ENCODE peak calls at places on chromosomes 1 and 21, in four cellular contexts. One of them, this sample, is unnamed.

GRCh38 chr1:113940365-113941244 is 11.5 kb downstream of the HIPK1 start:
- DNase-seq in A549: no peak
- DNase-seq in HFF-Myc: no peak
- DNase-seq in progenitor cell of endocrine pancreas: no peak
- DNase-seq in this sample: no peak

GRCh38 chr1:15765495-15766194 is 7.0 kb downstream of the FBLIM1 start:
- DNase-seq in HFF-Myc: no peak
- DNase-seq in progenitor cell of endocrine pancreas: no peak
- DNase-seq in A549: no peak
- DNase-seq in this sample: no peak

GRCh38 chr1:49630156-49630555 is 393.6 kb downstream of the AGBL4 start:
- DNase-seq in A549: no peak
- DNase-seq in HFF-Myc: no peak
- DNase-seq in progenitor cell of endocrine pancreas: no peak
- DNase-seq in this sample: no peak

GRCh38 chr1:35533596-35533995 is 23.6 kb downstream of the KIAA0319L start:
- DNase-seq in progenitor cell of endocrine pancreas: no peak
- DNase-seq in HFF-Myc: no peak
- DNase-seq in A549: no peak
- DNase-seq in this sample: no peak

GRCh38 chr1:153796786-153797659 is 21.8 kb downstream of the SLC27A3 start:
- DNase-seq in A549: peak; percentile 86
- DNase-seq in HFF-Myc: no peak
- DNase-seq in progenitor cell of endocrine pancreas: peak; percentile 66
- DNase-seq in this sample: peak; percentile 76

GRCh38 chr1:219790834-219791615 is 137.3 kb downstream of the SLC30A10 start:
- DNase-seq in A549: no peak
- DNase-seq in progenitor cell of endocrine pancreas: no peak
- DNase-seq in HFF-Myc: no peak
- DNase-seq in this sample: no peak

GRCh38 chr1:72516264-72516663 is 233.9 kb upstream of the NEGR1 start:
- DNase-seq in HFF-Myc: no peak
- DNase-seq in A549: no peak
- DNase-seq in progenitor cell of endocrine pancreas: no peak
- DNase-seq in this sample: no peak

GRCh38 chr1:52404975-52405338 is 555 bp downstream of the PRPF38A start:
- DNase-seq in HFF-Myc: no peak
- DNase-seq in progenitor cell of endocrine pancreas: no peak
- DNase-seq in A549: no peak
- DNase-seq in this sample: no peak

GRCh38 chr21:33836408-33836807 is 79.2 kb downstream of the ATP5PO start:
- DNase-seq in progenitor cell of endocrine pancreas: no peak
- DNase-seq in A549: no peak
- DNase-seq in HFF-Myc: no peak
- DNase-seq in this sample: no peak

GRCh38 chr1:57761628-57762027 is 337.8 kb upstream of the DAB1 start:
- DNase-seq in progenitor cell of endocrine pancreas: no peak
- DNase-seq in A549: no peak
- DNase-seq in HFF-Myc: no peak
- DNase-seq in this sample: no peak

GRCh38 chr1:26161408-26162219 is 2.7 kb downstream of the FAM110D start:
- DNase-seq in progenitor cell of endocrine pancreas: peak; percentile 50
- DNase-seq in HFF-Myc: no peak
- DNase-seq in A549: peak; percentile 26
- DNase-seq in this sample: peak; percentile 44

GRCh38 chr1:234607091-234608025 is 2.6 kb downstream of the IRF2BP2 start:
- DNase-seq in A549: no peak
- DNase-seq in progenitor cell of endocrine pancreas: no peak
- DNase-seq in HFF-Myc: no peak
- DNase-seq in this sample: peak; percentile 31

GRCh38 chr1:82446955-82447354 is 646.2 kb downstream of the ADGRL2 start:
- DNase-seq in A549: no peak
- DNase-seq in progenitor cell of endocrine pancreas: no peak
- DNase-seq in HFF-Myc: no peak
- DNase-seq in this sample: no peak

GRCh38 chr1:192559115-192560006 is 16.2 kb upstream of the RGS1 start:
- DNase-seq in A549: no peak
- DNase-seq in HFF-Myc: peak; percentile 97
- DNase-seq in progenitor cell of endocrine pancreas: no peak
- DNase-seq in this sample: no peak

GRCh38 chr1:27602510-27603319 is 1.2 kb downstream of the AHDC1 start:
- DNase-seq in progenitor cell of endocrine pancreas: peak; percentile 33
- DNase-seq in A549: peak; percentile 25
- DNase-seq in HFF-Myc: no peak
- DNase-seq in this sample: peak; percentile 55

GRCh38 chr1:179094826-179095225 is 13.0 kb downstream of the TOR3A start:
- DNase-seq in progenitor cell of endocrine pancreas: no peak
- DNase-seq in A549: no peak
- DNase-seq in HFF-Myc: no peak
- DNase-seq in this sample: no peak

GRCh38 chr1:84581648-84582047 is 7.4 kb upstream of the CTBS start:
- DNase-seq in HFF-Myc: no peak
- DNase-seq in A549: no peak
- DNase-seq in progenitor cell of endocrine pancreas: no peak
- DNase-seq in this sample: no peak

GRCh38 chr21:42496839-42497202 is 797 bp upstream of the RSPH1 start:
- DNase-seq in progenitor cell of endocrine pancreas: no peak
- DNase-seq in HFF-Myc: no peak
- DNase-seq in A549: no peak
- DNase-seq in this sample: no peak

GRCh38 chr1:92087542-92087941 is 7.4 kb downstream of the BTBD8 start:
- DNase-seq in HFF-Myc: no peak
- DNase-seq in A549: no peak
- DNase-seq in progenitor cell of endocrine pancreas: no peak
- DNase-seq in this sample: no peak

GRCh38 chr1:94970783-94971182 is 43.9 kb upstream of the CNN3 start:
- DNase-seq in A549: no peak
- DNase-seq in HFF-Myc: no peak
- DNase-seq in progenitor cell of endocrine pancreas: no peak
- DNase-seq in this sample: no peak

GRCh38 chr1:245771521-245772281 is 616.9 kb downstream of the KIF26B start:
- DNase-seq in progenitor cell of endocrine pancreas: no peak
- DNase-seq in A549: no peak
- DNase-seq in HFF-Myc: peak; percentile 56
- DNase-seq in this sample: no peak

GRCh38 chr21:35479529-35479928 is 430.4 kb upstream of the RUNX1 start:
- DNase-seq in progenitor cell of endocrine pancreas: no peak
- DNase-seq in A549: no peak
- DNase-seq in HFF-Myc: no peak
- DNase-seq in this sample: no peak

GRCh38 chr1:199272690-199273089 is 633.9 kb downstream of the PTPRC start:
- DNase-seq in A549: peak; percentile 12
- DNase-seq in HFF-Myc: peak; percentile 59
- DNase-seq in progenitor cell of endocrine pancreas: no peak
- DNase-seq in this sample: no peak

GRCh38 chr1:22418852-22419480 is 32.7 kb upstream of the ZBTB40 start:
- DNase-seq in A549: no peak
- DNase-seq in HFF-Myc: no peak
- DNase-seq in progenitor cell of endocrine pancreas: no peak
- DNase-seq in this sample: no peak

GRCh38 chr1:20484526-20485462 is 1.2 kb downstream of the CAMK2N1 start:
- DNase-seq in progenitor cell of endocrine pancreas: peak; percentile 27
- DNase-seq in A549: no peak
- DNase-seq in HFF-Myc: no peak
- DNase-seq in this sample: peak; percentile 23

GRCh38 chr1:94398356-94398755 is 19.8 kb upstream of the ABCD3 start:
- DNase-seq in HFF-Myc: no peak
- DNase-seq in progenitor cell of endocrine pancreas: no peak
- DNase-seq in A549: no peak
- DNase-seq in this sample: no peak

GRCh38 chr1:84407524-84408318 is 9.4 kb downstream of the DNASE2B start:
- DNase-seq in progenitor cell of endocrine pancreas: no peak
- DNase-seq in A549: no peak
- DNase-seq in HFF-Myc: no peak
- DNase-seq in this sample: no peak

GRCh38 chr1:8848663-8849386 is 29.7 kb downstream of the ENO1 start:
- DNase-seq in A549: peak; percentile 66
- DNase-seq in HFF-Myc: peak; percentile 63
- DNase-seq in progenitor cell of endocrine pancreas: peak; percentile 81
- DNase-seq in this sample: peak; percentile 94

GRCh38 chr1:185650602-185651230 is 83.5 kb upstream of the HMCN1 start:
- DNase-seq in HFF-Myc: no peak
- DNase-seq in progenitor cell of endocrine pancreas: no peak
- DNase-seq in A549: no peak
- DNase-seq in this sample: no peak

GRCh38 chr1:30639881-30640452 is 83.4 kb downstream of the MATN1 start:
- DNase-seq in A549: no peak
- DNase-seq in progenitor cell of endocrine pancreas: no peak
- DNase-seq in HFF-Myc: no peak
- DNase-seq in this sample: no peak

GRCh38 chr1:75797273-75797588 is 549 bp downstream of the MSH4 start:
- DNase-seq in A549: no peak
- DNase-seq in progenitor cell of endocrine pancreas: no peak
- DNase-seq in HFF-Myc: no peak
- DNase-seq in this sample: no peak

GRCh38 chr21:20010691-20011200 is 987.5 kb upstream of the NCAM2 start:
- DNase-seq in progenitor cell of endocrine pancreas: no peak
- DNase-seq in HFF-Myc: no peak
- DNase-seq in A549: no peak
- DNase-seq in this sample: no peak

GRCh38 chr1:20829531-20829930 is 42.4 kb upstream of the HP1BP3 start:
- DNase-seq in HFF-Myc: no peak
- DNase-seq in A549: no peak
- DNase-seq in progenitor cell of endocrine pancreas: no peak
- DNase-seq in this sample: no peak

GRCh38 chr21:32182449-32182848 is 96.4 kb downstream of the MIS18A start:
- DNase-seq in HFF-Myc: no peak
- DNase-seq in A549: no peak
- DNase-seq in progenitor cell of endocrine pancreas: no peak
- DNase-seq in this sample: no peak

GRCh38 chr1:118988186-118989005 is at the start of gene TBX15:
- DNase-seq in progenitor cell of endocrine pancreas: no peak
- DNase-seq in HFF-Myc: no peak
- DNase-seq in A549: no peak
- DNase-seq in this sample: peak; percentile 50

GRCh38 chr1:226046240-226046639 is 16.3 kb upstream of the H3-3A start:
- DNase-seq in progenitor cell of endocrine pancreas: no peak
- DNase-seq in HFF-Myc: no peak
- DNase-seq in A549: no peak
- DNase-seq in this sample: no peak

GRCh38 chr21:35071347-35071746 is 22.2 kb upstream of the RUNX1 start:
- DNase-seq in progenitor cell of endocrine pancreas: no peak
- DNase-seq in HFF-Myc: no peak
- DNase-seq in A549: no peak
- DNase-seq in this sample: no peak

GRCh38 chr1:50747394-50747793 is 212.7 kb downstream of the FAF1 start:
- DNase-seq in A549: no peak
- DNase-seq in progenitor cell of endocrine pancreas: no peak
- DNase-seq in HFF-Myc: no peak
- DNase-seq in this sample: no peak

DNA sequence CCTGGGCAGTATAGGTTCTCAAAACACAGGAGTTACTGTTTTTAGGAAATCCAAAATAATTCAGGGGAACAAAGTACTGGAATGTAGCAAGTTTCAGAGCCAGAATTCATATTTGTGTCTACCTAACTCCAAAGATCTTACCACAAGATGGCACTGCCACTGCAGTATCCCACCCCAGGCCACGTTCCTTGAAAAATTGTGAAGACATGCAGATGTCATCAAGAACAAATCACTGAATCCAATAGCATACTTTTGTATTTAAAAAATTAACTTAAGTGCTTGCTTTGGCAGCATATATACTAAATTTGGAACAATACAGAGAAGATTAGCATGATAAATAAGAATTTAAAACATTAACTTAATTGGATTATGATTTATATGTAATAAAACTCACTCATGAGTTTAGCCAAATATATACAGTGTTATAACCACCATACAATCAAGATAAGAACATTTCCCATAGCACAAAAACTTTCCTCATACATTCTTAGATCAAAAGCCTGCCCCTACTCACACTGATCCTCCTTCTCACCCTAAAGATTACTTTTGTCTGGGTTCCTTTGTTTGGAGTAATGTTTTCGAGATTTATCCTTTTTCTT is 209.9 kb downstream of the FAF1 start:
- DNase-seq in progenitor cell of endocrine pancreas: no peak
- DNase-seq in A549: peak; percentile 35
- DNase-seq in HFF-Myc: peak; percentile 14
- DNase-seq in this sample: peak; percentile 22
- TF ChIP-seq CTCF in progenitor cell of endocrine pancreas: peak; percentile 39
- TF ChIP-seq CTCF in A549: peak; percentile 60
- TF ChIP-seq CTCF in HFF-Myc: peak; percentile 58
- TF ChIP-seq CTCF in this sample: no peak

GRCh38 chr1:117710710-117711109 is 104.9 kb downstream of the TENT5C start:
- DNase-seq in progenitor cell of endocrine pancreas: no peak
- DNase-seq in A549: no peak
- DNase-seq in HFF-Myc: no peak
- DNase-seq in this sample: no peak
- TF ChIP-seq CTCF in progenitor cell of endocrine pancreas: peak; percentile 43
- TF ChIP-seq CTCF in A549: peak; percentile 14
- TF ChIP-seq CTCF in HFF-Myc: peak; percentile 47
- TF ChIP-seq CTCF in this sample: peak; percentile 9

GRCh38 chr1:24866211-24867063 is 63.6 kb downstream of the RUNX3 start:
- DNase-seq in A549: no peak
- DNase-seq in progenitor cell of endocrine pancreas: no peak
- DNase-seq in HFF-Myc: no peak
- DNase-seq in this sample: no peak
- TF ChIP-seq CTCF in A549: no peak
- TF ChIP-seq CTCF in progenitor cell of endocrine pancreas: no peak
- TF ChIP-seq CTCF in HFF-Myc: no peak
- TF ChIP-seq CTCF in this sample: no peak

GRCh38 chr1:231810415-231810814 is 183.8 kb downstream of the DISC1 start:
- DNase-seq in A549: no peak
- DNase-seq in HFF-Myc: no peak
- DNase-seq in progenitor cell of endocrine pancreas: no peak
- DNase-seq in this sample: no peak
- TF ChIP-seq CTCF in A549: no peak
- TF ChIP-seq CTCF in HFF-Myc: no peak
- TF ChIP-seq CTCF in progenitor cell of endocrine pancreas: no peak
- TF ChIP-seq CTCF in this sample: no peak

GRCh38 chr21:38468989-38469388 is 29.3 kb downstream of the ERG start:
- DNase-seq in progenitor cell of endocrine pancreas: no peak
- DNase-seq in A549: peak; percentile 6
- DNase-seq in HFF-Myc: no peak
- DNase-seq in this sample: no peak
- TF ChIP-seq CTCF in progenitor cell of endocrine pancreas: no peak
- TF ChIP-seq CTCF in A549: no peak
- TF ChIP-seq CTCF in HFF-Myc: no peak
- TF ChIP-seq CTCF in this sample: no peak

DNA sequence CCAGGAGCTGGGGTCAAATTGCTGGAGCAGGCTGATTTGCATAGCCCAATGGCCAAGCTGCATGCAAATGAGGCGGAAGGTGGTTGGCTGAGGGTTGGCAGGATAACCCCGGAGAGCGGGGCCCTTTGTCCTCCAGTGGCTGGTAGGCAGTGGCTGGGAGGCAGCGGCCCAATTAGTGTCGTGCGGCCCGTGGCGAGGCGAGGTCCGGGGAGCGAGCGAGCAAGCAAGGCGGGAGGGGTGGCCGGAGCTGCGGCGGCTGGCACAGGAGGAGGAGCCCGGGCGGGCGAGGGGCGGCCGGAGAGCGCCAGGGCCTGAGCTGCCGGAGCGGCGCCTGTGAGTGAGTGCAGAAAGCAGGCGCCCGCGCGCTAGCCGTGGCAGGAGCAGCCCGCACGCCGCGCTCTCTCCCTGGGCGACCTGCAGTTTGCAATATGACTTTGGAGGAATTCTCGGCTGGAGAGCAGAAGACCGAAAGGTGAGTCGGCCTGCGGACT is at the start of gene GADD45A:
- DNase-seq in A549: peak; percentile 94
- DNase-seq in progenitor cell of endocrine pancreas: peak; percentile 97
- DNase-seq in HFF-Myc: peak; percentile 99
- DNase-seq in this sample: peak; percentile 96
- TF ChIP-seq CTCF in A549: no peak
- TF ChIP-seq CTCF in progenitor cell of endocrine pancreas: no peak
- TF ChIP-seq CTCF in HFF-Myc: no peak
- TF ChIP-seq CTCF in this sample: no peak